ENCODE peak calls at places on chromosomes 1 and 21, in seven cellular contexts. E is stimulated activated CD8-positive, alpha-beta memory T cell treated with anti-CD3 and anti-CD28 coated beads, Interleukin-15, amount 100 ng/mL, for 4 hours; Z is dermis microvascular lymphatic vessel endothelial cell; C is uterus; X is AG10803; B is SK-MEL-5; H is fibroblast of the aortic adventitia. M is an unnamed sample.

GRCh38 chr1:10152709-10153284 is 57.6 kb upstream of the KIF1B start:
- DNase-seq in E (no peak), B (peak), X (peak), H (peak), C (peak), Z (peak), M (peak)

GRCh38 chr1:34129630-34130029 is 35.4 kb downstream of the CSMD2 start:
- DNase-seq in E (no peak), X (no peak), C (no peak), B (peak), Z (no peak), H (no peak), M (no peak)

GRCh38 chr21:38973552-38973951 is 167.8 kb downstream of the ETS2 start:
- DNase-seq in H (no peak), C (no peak), B (no peak), X (no peak), E (no peak), Z (no peak), M (no peak)

GRCh38 chr1:960371-961131 is at the start of gene KLHL17:
- DNase-seq in E (peak), H (peak), C (peak), B (peak), Z (peak), X (peak), M (peak)

GRCh38 chr1:63874278-63874880 is 100.6 kb downstream of the ROR1 start:
- DNase-seq in B (no peak), Z (no peak), C (no peak), E (no peak), H (peak), X (peak), M (peak)

GRCh38 chr1:6614019-6614952 is 755 bp downstream of the PHF13 start:
- DNase-seq in H (no peak), B (no peak), Z (no peak), C (peak), X (peak), E (no peak), M (peak)

GRCh38 chr1:157968951-157969350 is 24.5 kb upstream of the KIRREL1 start:
- DNase-seq in H (peak), C (no peak), E (no peak), Z (no peak), B (no peak), X (peak), M (peak)

GRCh38 chr1:229440821-229441537 is 7.1 kb upstream of the ACTA1 start:
- DNase-seq in E (no peak), B (peak), C (no peak), X (peak), H (peak), Z (no peak), M (peak)

GRCh38 chr1:8879348-8880067 is 1.0 kb upstream of the ENO1 start:
- DNase-seq in X (no peak), E (peak), H (no peak), B (no peak), Z (no peak), C (no peak), M (no peak)

GRCh38 chr1:226814751-226815496 is 55.5 kb upstream of the PSEN2 start:
- DNase-seq in X (peak), B (peak), E (no peak), C (peak), Z (peak), H (peak), M (peak)

M was measured in M059J.